ENCODE peak calls at places on chromosomes 16 and 17, in four cellular contexts. J is kidney, G is upper lobe of right lung, R is cardiac fibroblast. M is an unnamed sample.

GRCh38 chr16:78919852-78920251 is 680.7 kb downstream of the MAF start:
- DNase-seq in J (no peak), G (no peak), R (no peak), M (no peak)

GRCh38 chr16:67552476-67552875 is 9.8 kb upstream of the CTCF start:
- DNase-seq in G (no peak), J (peak), R (no peak), M (no peak)

GRCh38 chr17:78284146-78284545 is 52.7 kb downstream of the TMEM235 start:
- DNase-seq in G (no peak), R (peak), J (no peak), M (no peak)

GRCh38 chr17:21001111-21001812 is 41.5 kb downstream of the USP22 start:
- DNase-seq in R (no peak), J (peak), G (peak), M (no peak)

GRCh38 chr16:23879735-23880373 is 44.1 kb downstream of the PRKCB start:
- DNase-seq in R (no peak), G (no peak), J (no peak), M (no peak)

GRCh38 chr17:17732444-17732843 is 51.2 kb downstream of the RAI1 start:
- DNase-seq in R (no peak), J (no peak), G (no peak), M (no peak)

GRCh38 chr16:86824751-86825310 is 246.5 kb downstream of the FOXL1 start:
- DNase-seq in R (peak), J (no peak), G (no peak), M (no peak)

GRCh38 chr16:52497067-52497816 is 49.7 kb downstream of the TOX3 start:
- DNase-seq in R (no peak), J (no peak), G (no peak), M (no peak)

GRCh38 chr17:78242024-78242742 is 10.8 kb downstream of the TMEM235 start:
- DNase-seq in R (no peak), G (no peak), J (no peak), M (no peak)

GRCh38 chr16:67547423-67548264 is 14.7 kb upstream of the CTCF start:
- DNase-seq in J (peak), R (no peak), G (peak), M (no peak)

GRCh38 chr16:10876799-10877341 is at the start of gene CIITA:
- DNase-seq in R (peak), J (peak), G (peak), M (no peak)

GRCh38 chr17:27888072-27888471 is 5.1 kb downstream of the LYRM9 start:
- DNase-seq in G (no peak), J (no peak), R (no peak), M (no peak)

GRCh38 chr17:37702605-37703004 is 42.3 kb downstream of the HNF1B start:
- DNase-seq in R (peak), J (no peak), G (no peak), M (peak)

GRCh38 chr16:48534601-48535340 is 75.2 kb downstream of the N4BP1 start:
- DNase-seq in G (no peak), R (no peak), J (peak), M (no peak)

GRCh38 chr17:77726549-77726957 is 231.9 kb upstream of the TNRC6C start:
- DNase-seq in G (no peak), R (no peak), J (no peak), M (no peak)

GRCh38 chr17:75159196-75160031 is 5.1 kb upstream of the JPT1 start:
- DNase-seq in R (peak), J (no peak), G (no peak), M (no peak)

GRCh38 chr17:39702901-39703893 is 3.3 kb downstream of the ERBB2 start:
- DNase-seq in R (no peak), J (no peak), G (peak), M (no peak)

GRCh38 chr16:47110939-47111338 is 32.8 kb downstream of the NETO2 start:
- DNase-seq in R (peak), J (no peak), G (no peak), M (no peak)

DNA sequence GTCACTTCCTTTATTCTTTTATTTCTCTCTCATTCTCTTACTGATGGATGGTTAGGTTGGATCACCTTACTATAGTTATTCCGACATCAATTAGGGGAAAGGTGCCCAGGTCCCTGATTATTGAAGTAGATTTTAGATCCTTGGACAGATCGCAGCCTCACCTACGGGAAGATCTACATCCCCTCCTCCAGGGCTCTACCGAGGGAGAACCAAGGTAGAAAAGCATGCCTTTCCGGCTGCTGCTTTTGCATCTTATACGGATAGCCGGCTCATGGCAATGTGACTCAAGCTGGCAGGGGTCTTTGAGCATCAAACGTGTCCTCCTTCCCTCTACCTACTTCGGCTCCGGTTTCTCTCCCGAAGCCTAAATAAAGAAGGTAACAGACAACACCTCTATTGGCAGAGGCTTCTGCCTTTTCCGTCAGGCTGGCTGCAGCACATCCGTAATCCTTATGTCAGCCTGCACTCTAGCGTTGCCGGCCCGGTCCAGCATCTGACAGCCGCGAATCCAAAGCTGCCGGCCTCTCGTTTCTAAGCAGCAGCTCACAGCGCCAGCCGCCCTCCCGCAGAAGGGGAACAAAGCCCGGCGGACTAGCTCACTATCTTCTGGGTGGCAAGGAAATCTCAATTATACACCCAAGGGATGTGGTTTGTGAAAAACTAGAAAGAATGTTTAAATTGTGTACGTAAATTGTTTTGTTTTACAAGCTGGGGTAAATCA is 46.9 kb downstream of the IRX6 start:
- DNase-seq in R (peak), G (peak), J (peak), M (no peak)
- TF ChIP-seq CTCF in R (peak), G (peak), J (peak), M (peak)

GRCh38 chr16:30998852-30999761 is 11.3 kb downstream of the STX1B start:
- DNase-seq in G (no peak), R (no peak), J (no peak), M (no peak)
- H3K4me3 ChIP-seq in G (no peak), R (no peak), J (no peak), M (no peak)

DNA sequence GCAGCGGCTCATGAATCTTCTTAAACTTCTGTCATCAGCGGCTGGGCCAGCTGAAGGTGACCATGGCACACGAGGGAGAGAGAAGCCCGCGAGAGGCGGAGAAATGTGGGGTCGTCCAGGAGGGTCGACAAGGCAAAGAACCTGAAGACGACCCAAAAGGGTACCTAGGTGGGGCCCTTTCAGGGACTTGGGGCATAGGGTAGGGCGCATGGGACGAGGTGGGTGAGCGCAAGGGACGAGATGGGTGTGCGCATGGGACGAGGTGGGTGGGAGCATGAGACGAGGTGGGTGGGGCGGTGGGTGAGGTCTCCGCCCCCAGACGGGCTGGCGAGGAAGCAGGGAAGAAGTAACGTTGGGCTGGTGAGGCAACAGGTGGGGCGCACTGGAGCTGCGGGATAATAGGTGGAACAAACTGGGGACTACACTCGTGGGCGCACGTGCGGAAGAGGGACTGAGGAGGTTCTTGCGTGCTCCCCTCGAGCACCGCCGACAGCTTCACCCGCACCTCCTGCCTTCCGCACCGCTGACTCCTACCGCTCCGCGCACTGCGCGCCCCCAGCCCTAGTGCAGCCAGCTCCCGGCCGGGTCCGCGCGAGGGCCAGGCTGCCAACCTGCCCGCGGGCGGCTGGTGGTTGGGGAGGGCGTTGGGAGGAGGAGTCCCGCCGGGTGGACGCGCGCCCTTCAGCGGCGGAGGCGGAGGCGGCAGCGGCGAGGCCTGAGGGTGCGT is 23.2 kb upstream of the CRYM start:
- DNase-seq in J (peak), R (peak), G (peak), M (peak)
- TF ChIP-seq CTCF in J (no peak), R (no peak), G (peak), M (peak)

GRCh38 chr16:53787423-53787822 is 83.5 kb downstream of the FTO start:
- DNase-seq in J (no peak), R (peak), G (no peak), M (no peak)
- H3K4me3 ChIP-seq in J (no peak), R (no peak), G (no peak), M (no peak)